ENCODE peak calls at places on chromosome 1, in four cellular contexts. J, A, Y and V are unnamed samples.

GRCh38 chr1:10663668-10664035 is 132.8 kb downstream of the CASZ1 start:
- DNase-seq in J (no peak), A (peak; percentile 91), Y (peak; percentile 80), V (no peak)

GRCh38 chr1:43935711-43936427 is 2.3 kb downstream of the ARTN start:
- DNase-seq in J (no peak), A (peak; percentile 67), Y (peak; percentile 35), V (no peak)

GRCh38 chr1:159005676-159006075 is 4.0 kb upstream of the IFI16 start:
- DNase-seq in J (no peak), A (no peak), Y (no peak), V (no peak)

GRCh38 chr1:7385471-7386225 is 385.4 kb upstream of the VAMP3 start:
- DNase-seq in J (no peak), A (peak; percentile 35), Y (no peak), V (no peak)

GRCh38 chr1:199102239-199102638 is 463.4 kb downstream of the PTPRC start:
- DNase-seq in J (no peak), A (no peak), Y (no peak), V (no peak)

GRCh38 chr1:165364432-165365133 is 8.1 kb upstream of the LMX1A start:
- DNase-seq in J (no peak), A (peak; percentile 60), Y (no peak), V (peak; percentile 72)

GRCh38 chr1:172588296-172589291 is 55.6 kb downstream of the SUCO start:
- DNase-seq in J (peak; percentile 43), A (no peak), Y (peak; percentile 17), V (peak; percentile 42)

GRCh38 chr1:84715620-84716019 is 25.4 kb upstream of the SSX2IP start:
- DNase-seq in J (no peak), A (no peak), Y (no peak), V (no peak)

GRCh38 chr1:102578806-102579205 is 529.5 kb downstream of the COL11A1 start:
- DNase-seq in J (no peak), A (no peak), Y (no peak), V (no peak)

GRCh38 chr1:24586970-24587820 is 31.3 kb downstream of the NCMAP start:
- DNase-seq in J (peak; percentile 27), A (no peak), Y (peak; percentile 80), V (peak; percentile 43)

GRCh38 chr1:108785264-108785663 is 38.8 kb downstream of the STXBP3 start:
- DNase-seq in J (no peak), A (no peak), Y (no peak), V (no peak)

GRCh38 chr1:164163291-164163845 is 395.6 kb upstream of the PBX1 start:
- DNase-seq in J (no peak), A (no peak), Y (no peak), V (no peak)

GRCh38 chr1:59967141-59967697 is 40.6 kb upstream of the CYP2J2 start:
- DNase-seq in J (no peak), A (no peak), Y (peak; percentile 52), V (no peak)